ENCODE peak calls at places on chromosomes 7 and 10, in nine cellular contexts. O, F, T, I, R, N, C, K and W are unnamed samples.
A peak's percentile ranks its signal among the peaks of the same experiment; 100 is the strongest.

GRCh38 chr7:26379711-26380110 is 88.0 kb downstream of the SNX10 start:
- DNase-seq in N (no peak), F (no peak), I (no peak), K (no peak), T (no peak), C (no peak), R (no peak), O (no peak), W (no peak)

GRCh38 chr10:106956216-106956915 is 208.1 kb downstream of the SORCS1 start:
- DNase-seq in T (no peak), I (no peak), O (no peak), N (no peak), K (no peak), F (no peak), R (no peak), C (no peak), W (no peak)

GRCh38 chr10:16949806-16950205 is 132.6 kb upstream of the RSU1 start:
- DNase-seq in I (no peak), O (no peak), R (no peak), T (no peak), N (no peak), C (no peak), K (no peak), F (no peak), W (no peak)

GRCh38 chr7:41889040-41889439 is 186.2 kb upstream of the INHBA start:
- DNase-seq in K (no peak), R (no peak), F (no peak), T (no peak), N (no peak), C (no peak), I (no peak), O (no peak), W (no peak)

GRCh38 chr10:17673517-17674051 is 29.6 kb downstream of the STAM start:
- DNase-seq in O (peak; percentile 96), C (no peak), K (no peak), T (peak; percentile 97), I (peak; percentile 72), N (peak; percentile 95), R (no peak), F (no peak), W (peak; percentile 77)

GRCh38 chr10:27745380-27745718 is 270 bp downstream of the MKX start:
- DNase-seq in T (no peak), K (no peak), R (no peak), F (no peak), C (no peak), N (no peak), I (no peak), O (no peak), W (no peak)

GRCh38 chr10:79038841-79039201 is 29.9 kb upstream of the ZMIZ1 start:
- DNase-seq in N (peak; percentile 32), R (peak; percentile 78), F (no peak), O (no peak), T (no peak), C (no peak), I (no peak), K (no peak), W (peak; percentile 9)

GRCh38 chr10:18233775-18234174 is 93.6 kb downstream of the CACNB2 start:
- DNase-seq in N (no peak), R (no peak), K (no peak), F (no peak), O (no peak), I (no peak), C (peak; percentile 72), T (peak; percentile 6), W (no peak)

GRCh38 chr7:12703881-12704280 is 16.4 kb downstream of the ARL4A start:
- DNase-seq in F (no peak), R (no peak), I (no peak), N (peak; percentile 33), T (no peak), C (no peak), K (no peak), O (peak; percentile 65), W (no peak)

GRCh38 chr7:151757274-151757673 is 119.6 kb downstream of the PRKAG2 start:
- DNase-seq in T (peak; percentile 75), F (no peak), K (no peak), R (no peak), I (no peak), C (no peak), N (peak; percentile 88), O (peak; percentile 48), W (no peak)

GRCh38 chr7:159328096-159328495 is 183.4 kb upstream of the VIPR2 start:
- DNase-seq in C (no peak), N (no peak), F (no peak), O (no peak), R (no peak), T (no peak), I (no peak), K (no peak), W (no peak)

GRCh38 chr10:110239892-110240291 is 32.5 kb downstream of the MXI1 start:
- DNase-seq in F (no peak), K (no peak), O (no peak), C (no peak), I (no peak), R (no peak), N (no peak), T (no peak), W (no peak)

GRCh38 chr7:64183126-64183742 is 23.8 kb upstream of the ZNF735 start:
- DNase-seq in T (no peak), C (no peak), K (peak; percentile 45), F (peak; percentile 49), N (no peak), I (no peak), O (peak; percentile 5), R (no peak), W (no peak)

GRCh38 chr10:131980321-131980720 is 1.4 kb downstream of the BNIP3 start:
- DNase-seq in I (no peak), T (no peak), C (no peak), R (no peak), O (no peak), F (no peak), N (no peak), K (no peak), W (no peak)

GRCh38 chr10:43316516-43316915 is 49.7 kb upstream of the RASGEF1A start:
- DNase-seq in C (no peak), T (no peak), F (no peak), I (no peak), R (no peak), N (no peak), K (no peak), O (no peak), W (no peak)

GRCh38 chr7:140596751-140597424 is 43.7 kb downstream of the DENND2A start:
- DNase-seq in R (no peak), T (no peak), I (no peak), K (no peak), N (peak; percentile 79), C (no peak), O (peak; percentile 43), F (no peak), W (peak; percentile 27)

GRCh38 chr7:151251926-151252835 is 3.7 kb upstream of the SMARCD3 start:
- DNase-seq in N (peak; percentile 69), I (peak; percentile 26), R (peak; percentile 85), O (peak; percentile 84), C (peak; percentile 88), T (peak; percentile 44), K (no peak), F (no peak), W (no peak)

GRCh38 chr7:81267508-81267907 is 348.7 kb upstream of the SEMA3C start:
- DNase-seq in O (peak; percentile 51), N (peak; percentile 43), R (no peak), T (peak; percentile 46), F (no peak), I (no peak), C (no peak), K (no peak), W (peak; percentile 69)

GRCh38 chr7:516606-517456 is 2.8 kb downstream of the PDGFA start:
- DNase-seq in F (no peak), O (peak; percentile 93), N (peak; percentile 80), R (peak; percentile 76), C (no peak), K (peak; percentile 40), T (peak; percentile 69), I (peak; percentile 8), W (peak; percentile 36)

GRCh38 chr10:59289809-59290208 is 72.5 kb downstream of the FAM13C start:
- DNase-seq in T (no peak), F (no peak), C (no peak), N (no peak), K (no peak), O (no peak), I (no peak), R (no peak), W (no peak)

GRCh38 chr10:25094590-25094989 is 78.2 kb downstream of the THNSL1 start:
- DNase-seq in K (no peak), C (no peak), I (no peak), O (no peak), F (no peak), T (no peak), N (no peak), R (no peak), W (no peak)

GRCh38 chr10:84845628-84846261 is 517.4 kb downstream of the CCSER2 start:
- DNase-seq in N (no peak), K (no peak), R (no peak), I (no peak), C (no peak), O (no peak), T (no peak), F (no peak), W (peak; percentile 12)

GRCh38 chr7:116298576-116298975 is 88.2 kb downstream of the TES start:
- DNase-seq in N (no peak), R (no peak), C (no peak), O (no peak), T (no peak), I (no peak), K (no peak), F (no peak), W (no peak)

GRCh38 chr10:121216721-121217181 is 365.6 kb downstream of the WDR11 start:
- DNase-seq in F (no peak), R (no peak), K (no peak), O (peak; percentile 1), C (no peak), I (no peak), N (no peak), T (no peak), W (no peak)

GRCh38 chr7:155451522-155452239 is 6.2 kb upstream of the EN2 start:
- DNase-seq in I (no peak), C (no peak), R (no peak), O (no peak), F (no peak), K (no peak), N (no peak), T (no peak), W (no peak)

GRCh38 chr10:8894148-8894547 is 839.7 kb downstream of the GATA3 start:
- DNase-seq in T (no peak), R (no peak), F (no peak), I (no peak), N (no peak), O (no peak), K (no peak), C (no peak), W (no peak)

GRCh38 chr7:16743207-16743606 is 10.3 kb upstream of the TSPAN13 start:
- DNase-seq in F (no peak), N (peak; percentile 78), I (no peak), C (no peak), K (no peak), R (no peak), T (peak; percentile 45), O (peak; percentile 49), W (no peak)

GRCh38 chr7:32905175-32905662 is 13.7 kb upstream of the KBTBD2 start:
- DNase-seq in C (no peak), F (peak; percentile 53), N (peak; percentile 66), I (no peak), K (peak; percentile 78), O (peak; percentile 93), T (peak; percentile 87), R (peak; percentile 80), W (peak; percentile 86)

GRCh38 chr7:108012499-108013430 is 9.8 kb upstream of the LAMB1 start:
- DNase-seq in N (peak; percentile 79), K (no peak), C (no peak), F (no peak), O (peak; percentile 50), I (no peak), T (no peak), R (no peak), W (peak; percentile 59)

GRCh38 chr10:67385566-67385965 is 310.4 kb downstream of the CTNNA3 start:
- DNase-seq in N (no peak), I (no peak), O (no peak), T (no peak), C (no peak), R (no peak), K (no peak), F (no peak), W (no peak)

GRCh38 chr7:145339319-145339718 is 503.5 kb upstream of the TPK1 start:
- DNase-seq in R (no peak), I (no peak), O (no peak), K (no peak), C (no peak), N (no peak), T (no peak), F (no peak), W (no peak)